ENCODE peak calls at places on chromosomes 11 and 22, in eight cellular contexts. Z, G, H, L, R, U, N and S are unnamed samples.

GRCh38 chr11:96459751-96460150 is 69.9 kb downstream of the JRKL start:
- DNase-seq in R (no peak), U (no peak), Z (no peak), N (no peak), L (no peak), H (no peak), G (no peak), S (no peak)

GRCh38 chr22:32674925-32675825 is 126.3 kb upstream of the TIMP3 start:
- DNase-seq in Z (no peak), G (no peak), U (no peak), R (no peak), L (no peak), H (no peak), N (no peak), S (no peak)

GRCh38 chr11:61297741-61298140 is 2.6 kb upstream of the VWCE start:
- DNase-seq in Z (peak; percentile 97), R (peak; percentile 94), G (no peak), N (no peak), H (peak; percentile 99), U (no peak), L (peak; percentile 99), S (peak; percentile 40)

GRCh38 chr11:98561216-98561615 is 459.5 kb upstream of the CNTN5 start:
- DNase-seq in Z (peak; percentile 32), H (no peak), U (peak; percentile 5), R (no peak), N (no peak), G (no peak), L (no peak), S (no peak)

GRCh38 chr22:41576877-41577276 is 12.8 kb downstream of the PMM1 start:
- DNase-seq in U (peak; percentile 95), N (peak; percentile 64), R (peak; percentile 31), H (no peak), G (peak; percentile 86), Z (peak; percentile 43), L (peak; percentile 34), S (no peak)

GRCh38 chr11:69702769-69703510 is 882 bp downstream of the FGF19 start:
- DNase-seq in U (peak; percentile 76), Z (no peak), L (no peak), R (no peak), H (no peak), G (peak; percentile 52), N (no peak), S (no peak)

GRCh38 chr22:30308096-30308495 is 18.6 kb downstream of the TBC1D10A start:
- DNase-seq in U (no peak), N (no peak), G (no peak), R (no peak), H (no peak), Z (no peak), L (no peak), S (no peak)

GRCh38 chr11:62709262-62710000 is 2.0 kb downstream of the GNG3 start:
- DNase-seq in L (peak; percentile 97), G (peak; percentile 99), Z (peak; percentile 94), R (peak; percentile 98), U (peak; percentile 100), H (peak; percentile 92), N (peak; percentile 91), S (peak; percentile 62)

GRCh38 chr22:36561291-36561811 is 32.4 kb upstream of the EIF3D start:
- DNase-seq in L (no peak), Z (no peak), U (peak; percentile 54), N (no peak), R (no peak), H (no peak), G (no peak), S (no peak)

GRCh38 chr22:36563001-36563400 is 34.0 kb upstream of the EIF3D start:
- DNase-seq in G (no peak), H (no peak), N (no peak), L (no peak), R (no peak), U (no peak), Z (no peak), S (no peak)

GRCh38 chr22:36563444-36563843 is 34.5 kb upstream of the EIF3D start:
- DNase-seq in R (no peak), L (no peak), H (no peak), Z (no peak), U (no peak), G (no peak), N (no peak), S (no peak)

GRCh38 chr22:36563898-36564297 is 34.9 kb upstream of the EIF3D start:
- DNase-seq in H (no peak), Z (no peak), L (no peak), R (no peak), G (no peak), U (no peak), N (no peak), S (no peak)

DNA sequence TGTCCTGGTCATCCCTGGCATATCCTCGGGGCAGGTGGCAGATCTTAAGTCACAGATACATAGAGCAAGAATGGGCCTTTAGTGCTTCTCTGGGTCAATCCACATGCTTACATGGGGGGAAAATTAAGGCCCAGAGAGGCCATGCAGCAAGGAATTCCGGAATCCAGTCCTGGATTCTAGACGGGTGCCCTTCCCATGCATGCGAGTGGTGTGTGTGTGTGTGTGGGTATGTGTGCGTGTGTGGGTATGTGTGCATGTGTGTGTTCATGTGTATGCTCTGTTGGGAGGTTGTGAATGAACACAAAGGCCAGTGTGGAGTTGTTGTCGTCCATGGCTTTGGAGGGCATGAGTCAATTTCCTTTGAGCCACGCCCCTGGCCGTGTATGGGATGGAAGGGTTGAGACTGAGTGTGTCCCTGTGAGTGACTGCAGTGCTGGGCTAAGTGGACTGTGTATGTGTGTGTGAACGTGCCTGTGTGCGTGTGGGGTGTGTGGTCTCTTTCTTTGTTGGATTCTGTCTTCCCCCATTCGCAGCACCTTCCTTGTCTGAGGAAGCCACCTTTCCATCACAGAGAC is 33.4 kb upstream of the EIF3D start:
- DNase-seq in U (no peak), H (peak; percentile 18), G (no peak), R (peak; percentile 77), L (peak; percentile 48), Z (peak; percentile 65), N (no peak), S (no peak)
- H4K20me1 ChIP-seq in U (no peaks in the 10 kb centered on the region), H (no peaks in the 10 kb centered on the region), G (no peaks in the 10 kb centered on the region), R (no peaks in the 10 kb centered on the region), L (no peaks in the 10 kb centered on the region), Z (no peaks in the 10 kb centered on the region), N (no peaks in the 10 kb centered on the region), S (no peaks in the 10 kb centered on the region)

GRCh38 chr11:27447288-27447914 is 25.2 kb downstream of the LGR4 start:
- DNase-seq in G (no peak), U (no peak), R (no peak), L (peak; percentile 74), N (no peak), Z (peak; percentile 65), H (peak; percentile 61), S (no peak)

GRCh38 chr11:27444801-27445215 is 27.8 kb downstream of the LGR4 start:
- DNase-seq in G (peak; percentile 93), N (no peak), H (no peak), R (no peak), L (no peak), U (peak; percentile 97), Z (no peak), S (no peak)

GRCh38 chr11:27443746-27444465 is 28.7 kb downstream of the LGR4 start:
- DNase-seq in G (peak; percentile 90), R (no peak), L (no peak), H (no peak), N (no peak), Z (no peak), U (peak; percentile 67), S (no peak)

GRCh38 chr11:27440090-27440489 is 32.5 kb downstream of the LGR4 start:
- DNase-seq in Z (no peak), N (no peak), R (no peak), G (no peak), L (no peak), U (no peak), H (no peak), S (no peak)

DNA sequence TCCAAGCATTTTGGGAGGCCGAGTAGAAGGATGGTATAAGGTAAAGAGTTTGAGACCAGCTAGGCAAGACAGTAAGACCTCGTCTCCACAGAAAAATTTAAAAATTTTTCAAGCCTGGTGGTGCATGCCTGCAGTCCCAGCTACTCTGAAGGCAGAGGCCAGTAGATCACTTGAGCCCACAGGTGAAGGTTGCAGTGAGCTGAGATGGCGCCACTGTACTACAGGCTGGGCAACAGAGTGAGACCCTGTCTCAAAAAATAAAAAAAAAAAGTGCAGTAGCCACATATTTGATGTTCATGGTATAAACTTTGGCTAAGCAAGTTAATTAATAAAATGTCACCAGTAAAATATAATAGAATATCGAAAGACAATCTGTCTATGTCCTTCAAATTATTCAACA is 27.0 kb downstream of the LGR4 start:
- DNase-seq in U (peak; percentile 33), H (no peak), R (no peak), N (no peak), L (no peak), G (no peak), Z (no peak), S (no peak)
- H4K20me1 ChIP-seq in U (no peaks in the 10 kb centered on the region), H (peaks cover 50% of the 10 kb centered on the region), R (no peaks in the 10 kb centered on the region), N (no peaks in the 10 kb centered on the region), L (no peaks in the 10 kb centered on the region), G (peaks cover 52% of the 10 kb centered on the region), Z (no peaks in the 10 kb centered on the region), S (no peaks in the 10 kb centered on the region)

GRCh38 chr11:113518716-113519495 is 43.7 kb upstream of the DRD2 start:
- DNase-seq in L (no peak), U (no peak), Z (peak; percentile 61), R (no peak), H (no peak), N (no peak), G (no peak), S (no peak)

GRCh38 chr11:113526521-113526920 is 51.3 kb upstream of the DRD2 start:
- DNase-seq in R (no peak), N (no peak), U (no peak), L (no peak), G (no peak), H (no peak), Z (no peak), S (no peak)

GRCh38 chr11:113519989-113520613 is 44.9 kb upstream of the DRD2 start:
- DNase-seq in L (no peak), U (no peak), R (no peak), G (no peak), Z (peak; percentile 37), N (no peak), H (no peak), S (no peak)

GRCh38 chr11:113521737-113522517 is 46.7 kb upstream of the DRD2 start:
- DNase-seq in H (no peak), L (no peak), U (no peak), Z (peak; percentile 68), N (no peak), G (no peak), R (no peak), S (no peak)
- H4K20me1 ChIP-seq in H (no peaks in the 10 kb centered on the region), L (no peaks in the 10 kb centered on the region), U (no peaks in the 10 kb centered on the region), Z (no peaks in the 10 kb centered on the region), N (no peaks in the 10 kb centered on the region), G (no peaks in the 10 kb centered on the region), R (no peaks in the 10 kb centered on the region), S (no peaks in the 10 kb centered on the region)

GRCh38 chr11:130439160-130439519 is 9.3 kb upstream of the ADAMTS15 start:
- DNase-seq in N (no peak), R (no peak), G (no peak), Z (no peak), U (no peak), H (no peak), L (no peak), S (no peak)

GRCh38 chr11:130437848-130438247 is 9.4 kb upstream of the ADAMTS8 start:
- DNase-seq in H (no peak), Z (peak; percentile 74), U (no peak), N (no peak), L (no peak), R (no peak), G (no peak), S (no peak)

GRCh38 chr11:130439876-130440275 is 8.6 kb upstream of the ADAMTS15 start:
- DNase-seq in G (no peak), H (peak; percentile 74), L (peak; percentile 80), R (no peak), N (no peak), Z (no peak), U (no peak), S (no peak)

GRCh38 chr11:130442728-130443127 is 5.7 kb upstream of the ADAMTS15 start:
- DNase-seq in G (no peak), H (peak; percentile 36), N (no peak), U (no peak), Z (no peak), L (peak; percentile 48), R (no peak), S (no peak)

DNA sequence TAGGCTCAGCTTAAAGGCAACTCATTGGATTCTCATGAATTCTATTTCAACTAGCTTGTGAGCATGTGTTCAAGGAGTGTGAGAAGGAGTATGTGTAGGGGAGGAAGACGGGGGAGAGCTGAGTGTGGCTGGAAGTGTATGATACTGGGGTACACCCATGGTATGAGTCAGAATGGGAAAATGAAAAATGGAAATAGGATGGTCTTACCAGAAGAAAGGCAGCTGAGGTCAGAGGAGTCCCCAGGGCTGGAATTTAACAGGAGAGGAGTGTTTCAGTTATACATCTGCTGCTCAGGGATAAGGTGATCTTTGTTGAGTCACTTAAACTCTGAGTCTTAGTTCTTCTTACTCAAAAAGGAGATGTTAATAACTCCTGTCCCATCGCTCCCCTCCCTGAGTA is 6.7 kb upstream of the ADAMTS15 start:
- DNase-seq in N (no peak), U (no peak), R (no peak), L (peak; percentile 26), G (no peak), H (peak; percentile 18), Z (no peak), S (no peak)
- H4K20me1 ChIP-seq in N (no peaks in the 10 kb centered on the region), U (no peaks in the 10 kb centered on the region), R (no peaks in the 10 kb centered on the region), L (no peaks in the 10 kb centered on the region), G (no peaks in the 10 kb centered on the region), H (no peaks in the 10 kb centered on the region), Z (no peaks in the 10 kb centered on the region), S (no peaks in the 10 kb centered on the region)